ENCODE peak calls at places on chromosomes 16 and 17, in nine cellular contexts. One of them, this sample, is unnamed.
A peak's percentile ranks its signal among the peaks of the same experiment; 100 is the strongest.

GRCh38 chr17:1043601-1044251 is 46.8 kb downstream of the TIMM22 start:
- DNase-seq in upper lobe of left lung: peak; percentile 69
- DNase-seq in transverse colon: no peak
- DNase-seq in heart left ventricle: peak; percentile 85
- DNase-seq in colonic mucosa: no peak
- DNase-seq in OCI-LY7: no peak
- DNase-seq in prostate gland: no peak
- DNase-seq in heart right ventricle: peak; percentile 88
- DNase-seq in trophoblast cell: no peak
- DNase-seq in this sample: no peak

GRCh38 chr16:79580465-79581200 is 19.9 kb downstream of the MAF start:
- DNase-seq in prostate gland: no peak
- DNase-seq in heart right ventricle: no peak
- DNase-seq in upper lobe of left lung: no peak
- DNase-seq in transverse colon: no peak
- DNase-seq in heart left ventricle: no peak
- DNase-seq in colonic mucosa: no peak
- DNase-seq in OCI-LY7: no peak
- DNase-seq in trophoblast cell: peak; percentile 44
- DNase-seq in this sample: no peak

GRCh38 chr17:586920-587319 is 127.7 kb downstream of the VPS53 start:
- DNase-seq in prostate gland: no peak
- DNase-seq in heart left ventricle: no peak
- DNase-seq in trophoblast cell: no peak
- DNase-seq in colonic mucosa: no peak
- DNase-seq in OCI-LY7: no peak
- DNase-seq in heart right ventricle: no peak
- DNase-seq in transverse colon: no peak
- DNase-seq in upper lobe of left lung: no peak
- DNase-seq in this sample: peak; percentile 9

GRCh38 chr17:57993471-57994365 is 5.7 kb upstream of the VEZF1 start:
- DNase-seq in colonic mucosa: no peak
- DNase-seq in OCI-LY7: peak; percentile 65
- DNase-seq in transverse colon: no peak
- DNase-seq in prostate gland: no peak
- DNase-seq in heart right ventricle: no peak
- DNase-seq in heart left ventricle: no peak
- DNase-seq in upper lobe of left lung: no peak
- DNase-seq in trophoblast cell: no peak
- DNase-seq in this sample: no peak

GRCh38 chr17:74296548-74296936 is 22.5 kb downstream of the DNAI2 start:
- DNase-seq in prostate gland: peak; percentile 42
- DNase-seq in colonic mucosa: peak; percentile 40
- DNase-seq in heart right ventricle: peak; percentile 81
- DNase-seq in OCI-LY7: peak; percentile 39
- DNase-seq in heart left ventricle: peak; percentile 68
- DNase-seq in trophoblast cell: peak; percentile 26
- DNase-seq in upper lobe of left lung: no peak
- DNase-seq in transverse colon: peak; percentile 42
- DNase-seq in this sample: no peak

GRCh38 chr16:79656537-79657115 is 56.1 kb upstream of the MAF start:
- DNase-seq in OCI-LY7: no peak
- DNase-seq in heart right ventricle: no peak
- DNase-seq in colonic mucosa: no peak
- DNase-seq in prostate gland: no peak
- DNase-seq in transverse colon: no peak
- DNase-seq in heart left ventricle: no peak
- DNase-seq in upper lobe of left lung: no peak
- DNase-seq in trophoblast cell: no peak
- DNase-seq in this sample: no peak

GRCh38 chr16:7330709-7331108 is 1.9 kb upstream of the RBFOX1 start:
- DNase-seq in upper lobe of left lung: no peak
- DNase-seq in transverse colon: no peak
- DNase-seq in trophoblast cell: no peak
- DNase-seq in OCI-LY7: no peak
- DNase-seq in colonic mucosa: no peak
- DNase-seq in heart right ventricle: peak; percentile 17
- DNase-seq in prostate gland: no peak
- DNase-seq in heart left ventricle: peak; percentile 51
- DNase-seq in this sample: no peak

GRCh38 chr17:7883781-7884386 is 4.7 kb upstream of the CHD3 start:
- DNase-seq in trophoblast cell: no peak
- DNase-seq in transverse colon: no peak
- DNase-seq in OCI-LY7: peak; percentile 61
- DNase-seq in colonic mucosa: no peak
- DNase-seq in heart left ventricle: no peak
- DNase-seq in upper lobe of left lung: no peak
- DNase-seq in prostate gland: no peak
- DNase-seq in heart right ventricle: no peak
- DNase-seq in this sample: no peak

GRCh38 chr16:75761111-75761510 is 34.8 kb upstream of the CPHXL start:
- DNase-seq in trophoblast cell: no peak
- DNase-seq in transverse colon: no peak
- DNase-seq in upper lobe of left lung: no peak
- DNase-seq in OCI-LY7: peak; percentile 65
- DNase-seq in prostate gland: no peak
- DNase-seq in colonic mucosa: no peak
- DNase-seq in heart left ventricle: no peak
- DNase-seq in heart right ventricle: no peak
- DNase-seq in this sample: no peak

GRCh38 chr17:62791235-62792121 is 16.6 kb downstream of the MARCHF10 start:
- DNase-seq in colonic mucosa: no peak
- DNase-seq in trophoblast cell: peak; percentile 82
- DNase-seq in heart left ventricle: no peak
- DNase-seq in transverse colon: no peak
- DNase-seq in OCI-LY7: no peak
- DNase-seq in prostate gland: no peak
- DNase-seq in heart right ventricle: no peak
- DNase-seq in upper lobe of left lung: no peak
- DNase-seq in this sample: peak; percentile 93

GRCh38 chr17:7739746-7740145 is 22.2 kb downstream of the DNAH2 start:
- DNase-seq in OCI-LY7: no peak
- DNase-seq in prostate gland: no peak
- DNase-seq in trophoblast cell: no peak
- DNase-seq in transverse colon: no peak
- DNase-seq in colonic mucosa: no peak
- DNase-seq in heart right ventricle: no peak
- DNase-seq in upper lobe of left lung: no peak
- DNase-seq in heart left ventricle: no peak
- DNase-seq in this sample: no peak

GRCh38 chr17:7019839-7020519 is 2.9 kb upstream of the BCL6B start:
- DNase-seq in colonic mucosa: peak; percentile 58
- DNase-seq in upper lobe of left lung: peak; percentile 53
- DNase-seq in trophoblast cell: peak; percentile 28
- DNase-seq in heart right ventricle: peak; percentile 74
- DNase-seq in OCI-LY7: no peak
- DNase-seq in heart left ventricle: peak; percentile 68
- DNase-seq in transverse colon: peak; percentile 68
- DNase-seq in prostate gland: no peak
- DNase-seq in this sample: no peak

GRCh38 chr17:32586666-32587065 is 99.9 kb downstream of the CDK5R1 start:
- DNase-seq in prostate gland: no peak
- DNase-seq in heart right ventricle: no peak
- DNase-seq in heart left ventricle: no peak
- DNase-seq in OCI-LY7: no peak
- DNase-seq in transverse colon: no peak
- DNase-seq in trophoblast cell: no peak
- DNase-seq in upper lobe of left lung: no peak
- DNase-seq in colonic mucosa: no peak
- DNase-seq in this sample: no peak

DNA sequence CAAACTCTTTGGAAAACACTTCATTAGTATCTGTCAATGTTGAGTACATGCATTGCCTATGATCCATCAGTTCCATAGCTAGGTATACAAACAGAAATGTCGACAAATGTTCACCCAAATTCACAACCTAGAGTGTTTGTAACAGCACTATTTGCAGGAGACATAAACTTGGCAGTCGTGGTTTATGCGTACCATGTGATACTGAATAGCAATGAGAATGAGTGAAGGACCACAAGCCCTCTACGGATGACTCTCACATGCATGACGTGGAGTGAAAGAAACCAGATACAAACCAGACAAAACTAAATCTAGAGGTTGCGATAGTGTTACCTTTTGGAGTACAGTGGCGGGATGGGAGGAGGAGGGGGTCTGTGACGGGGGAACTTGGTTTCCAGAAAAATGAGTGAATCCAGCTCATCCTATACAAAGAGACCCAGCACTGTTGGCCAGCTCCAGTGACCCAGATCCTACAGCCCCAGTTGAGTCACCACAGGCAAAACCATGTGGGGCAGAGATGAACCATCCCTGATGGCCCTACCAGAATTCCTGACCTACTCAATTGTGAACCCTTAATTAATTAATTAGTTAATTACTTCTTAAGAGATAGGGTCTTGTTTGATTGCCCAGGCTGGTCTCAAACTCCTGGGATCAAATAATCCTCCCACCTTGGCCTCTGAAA is 15.9 kb upstream of the ULK2 start:
- DNase-seq in trophoblast cell: no peak
- DNase-seq in upper lobe of left lung: no peak
- DNase-seq in OCI-LY7: no peak
- DNase-seq in prostate gland: no peak
- DNase-seq in heart left ventricle: no peak
- DNase-seq in colonic mucosa: no peak
- DNase-seq in transverse colon: no peak
- DNase-seq in heart right ventricle: no peak
- DNase-seq in this sample: no peak
- H3K4me1 ChIP-seq in trophoblast cell: no peaks in the 10 kb centered on the region
- H3K4me1 ChIP-seq in upper lobe of left lung: no peaks in the 10 kb centered on the region
- H3K4me1 ChIP-seq in OCI-LY7: no peaks in the 10 kb centered on the region
- H3K4me1 ChIP-seq in prostate gland: no peaks in the 10 kb centered on the region
- H3K4me1 ChIP-seq in heart left ventricle: no peaks in the 10 kb centered on the region
- H3K4me1 ChIP-seq in colonic mucosa: no peaks in the 10 kb centered on the region
- H3K4me1 ChIP-seq in transverse colon: no peaks in the 10 kb centered on the region
- H3K4me1 ChIP-seq in heart right ventricle: no peaks in the 10 kb centered on the region
- H3K4me1 ChIP-seq in this sample: no peaks in the 10 kb centered on the region

DNA sequence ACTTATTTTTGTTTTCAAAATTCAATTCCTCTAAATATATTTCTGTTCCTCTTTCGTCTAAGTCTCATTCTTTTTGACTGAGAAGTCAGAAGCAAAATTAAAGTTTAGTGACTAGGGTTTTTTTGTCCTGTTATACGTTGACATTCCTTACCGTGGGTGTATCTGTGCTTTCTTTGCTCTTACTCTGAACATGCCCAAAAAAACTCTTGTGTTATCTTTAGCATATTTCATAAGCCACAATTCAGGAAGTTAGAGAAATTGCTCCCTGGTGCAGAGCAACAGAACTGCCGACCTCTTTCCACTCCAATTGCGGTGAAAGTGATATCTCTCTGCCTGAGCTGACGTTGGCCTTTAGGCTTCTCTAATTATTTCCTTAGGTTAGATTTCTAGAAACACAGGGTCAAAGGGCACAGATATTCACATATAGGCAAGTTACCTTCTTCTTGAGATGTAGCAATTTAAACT is 65.7 kb downstream of the CENPV start:
- DNase-seq in OCI-LY7: peak; percentile 68
- DNase-seq in prostate gland: no peak
- DNase-seq in transverse colon: peak; percentile 40
- DNase-seq in upper lobe of left lung: no peak
- DNase-seq in colonic mucosa: peak; percentile 50
- DNase-seq in heart left ventricle: no peak
- DNase-seq in heart right ventricle: no peak
- DNase-seq in trophoblast cell: no peak
- DNase-seq in this sample: no peak
- H3K4me3 ChIP-seq in OCI-LY7: peak overlapping the region; percentile 51
- H3K4me3 ChIP-seq in prostate gland: no peak overlapping the region
- H3K4me3 ChIP-seq in transverse colon: no peak overlapping the region
- H3K4me3 ChIP-seq in upper lobe of left lung: no peak overlapping the region
- H3K4me3 ChIP-seq in colonic mucosa: no peak overlapping the region
- H3K4me3 ChIP-seq in heart left ventricle: peak overlapping the region; percentile 43
- H3K4me3 ChIP-seq in heart right ventricle: peak overlapping the region; percentile 36
- H3K4me3 ChIP-seq in trophoblast cell: no peak overlapping the region
- H3K4me3 ChIP-seq in this sample: no peak overlapping the region

DNA sequence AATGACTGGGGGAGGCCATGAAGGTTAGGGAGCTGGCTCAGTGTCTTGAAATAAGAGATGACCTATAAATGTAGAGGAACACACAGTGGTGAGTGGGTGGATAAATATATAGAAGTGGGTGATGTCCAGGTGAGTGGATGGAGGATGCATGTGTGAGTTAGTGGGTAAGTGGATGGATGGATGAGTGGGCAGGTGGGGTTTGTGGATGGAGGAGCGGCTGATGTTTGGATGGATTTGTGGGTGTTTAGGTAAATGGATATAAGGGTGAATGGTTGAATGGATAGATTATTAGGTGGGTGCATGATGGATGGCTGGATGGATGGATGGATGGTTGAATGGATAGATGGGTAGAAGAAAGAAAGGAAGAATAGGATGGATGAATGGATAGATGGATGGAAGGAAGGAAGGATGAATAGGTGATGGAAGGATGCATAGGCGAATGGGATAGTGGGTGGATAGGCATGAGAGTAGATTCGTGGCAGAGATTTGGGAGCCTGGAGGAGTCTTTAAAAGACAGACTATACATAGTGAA is 19.1 kb upstream of the TAC4 start:
- DNase-seq in heart right ventricle: no peak
- DNase-seq in transverse colon: no peak
- DNase-seq in upper lobe of left lung: no peak
- DNase-seq in OCI-LY7: no peak
- DNase-seq in prostate gland: no peak
- DNase-seq in heart left ventricle: no peak
- DNase-seq in colonic mucosa: no peak
- DNase-seq in trophoblast cell: no peak
- DNase-seq in this sample: no peak
- H3K4me1 ChIP-seq in heart right ventricle: peaks cover 3% of the 10 kb centered on the region
- H3K4me1 ChIP-seq in transverse colon: no peaks in the 10 kb centered on the region
- H3K4me1 ChIP-seq in upper lobe of left lung: peaks cover 5% of the 10 kb centered on the region
- H3K4me1 ChIP-seq in OCI-LY7: no peaks in the 10 kb centered on the region
- H3K4me1 ChIP-seq in prostate gland: no peaks in the 10 kb centered on the region
- H3K4me1 ChIP-seq in heart left ventricle: no peaks in the 10 kb centered on the region
- H3K4me1 ChIP-seq in colonic mucosa: no peaks in the 10 kb centered on the region
- H3K4me1 ChIP-seq in trophoblast cell: peaks cover 16% of the 10 kb centered on the region
- H3K4me1 ChIP-seq in this sample: peaks cover 10% of the 10 kb centered on the region

DNA sequence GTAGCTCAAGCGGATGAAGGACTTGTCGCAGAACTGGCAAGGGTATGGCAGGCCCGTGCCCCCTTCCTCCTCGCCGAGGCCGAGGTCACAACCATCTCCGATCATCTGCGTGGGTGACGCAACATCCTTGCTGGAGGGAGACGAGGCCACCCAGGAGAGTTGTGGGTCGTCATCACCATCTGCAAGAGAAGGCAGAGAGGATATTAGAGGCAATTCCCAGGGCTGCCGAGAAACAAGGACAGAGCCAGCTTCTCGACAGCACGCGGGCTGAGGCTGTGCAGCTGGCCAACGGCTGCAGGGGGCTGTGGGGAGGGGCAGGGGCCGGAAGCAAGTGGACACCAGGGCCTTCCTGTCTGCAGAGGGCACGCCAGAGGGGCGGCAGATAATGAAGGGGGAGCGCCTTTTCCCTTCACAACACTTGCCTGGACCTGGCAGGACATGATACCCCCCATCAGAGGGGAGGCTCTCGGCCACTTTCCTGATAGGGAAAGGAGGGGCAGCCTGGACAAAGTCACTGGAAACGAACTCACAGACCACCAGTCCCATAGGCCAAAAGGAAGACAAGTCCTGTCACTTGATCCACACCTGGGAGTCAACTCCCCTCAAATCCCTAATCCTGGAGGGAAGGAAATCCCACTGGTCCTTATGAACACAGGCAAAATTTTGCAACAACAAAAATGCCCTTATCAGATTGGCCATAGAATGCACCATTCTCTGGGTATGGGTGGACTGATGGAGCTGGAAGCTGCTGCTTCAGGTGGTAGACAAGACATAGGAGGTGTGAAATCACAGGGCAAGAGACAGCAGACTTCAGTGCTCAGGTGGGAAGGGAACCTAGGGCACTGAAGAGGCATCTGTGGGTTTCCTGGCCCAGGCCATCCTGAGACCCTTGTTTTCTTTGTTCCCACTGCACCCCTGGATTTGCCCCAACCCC is 216.9 kb downstream of the ZNF423 start:
- DNase-seq in colonic mucosa: no peak
- DNase-seq in heart right ventricle: peak; percentile 46
- DNase-seq in transverse colon: no peak
- DNase-seq in OCI-LY7: no peak
- DNase-seq in prostate gland: no peak
- DNase-seq in trophoblast cell: no peak
- DNase-seq in heart left ventricle: peak; percentile 66
- DNase-seq in upper lobe of left lung: peak; percentile 82
- DNase-seq in this sample: peak; percentile 68
- H3K4me3 ChIP-seq in colonic mucosa: no peak overlapping the region
- H3K4me3 ChIP-seq in heart right ventricle: no peak overlapping the region
- H3K4me3 ChIP-seq in transverse colon: no peak overlapping the region
- H3K4me3 ChIP-seq in OCI-LY7: no peak overlapping the region
- H3K4me3 ChIP-seq in prostate gland: no peak overlapping the region
- H3K4me3 ChIP-seq in trophoblast cell: no peak overlapping the region
- H3K4me3 ChIP-seq in heart left ventricle: no peak overlapping the region
- H3K4me3 ChIP-seq in upper lobe of left lung: no peak overlapping the region
- H3K4me3 ChIP-seq in this sample: no peak overlapping the region